ENCODE peak calls at places on chromosomes 6 and 20, in five cellular contexts. V, M, J, R and G are unnamed samples.

GRCh38 chr6:130613176-130613575 is 214.0 kb upstream of the SMLR1 start:
- DNase-seq in J (no peak), M (no peak), R (no peak), V (no peak), G (no peak)

GRCh38 chr6:113445201-113445600 is 411.9 kb upstream of the MARCKS start:
- DNase-seq in R (no peak), J (no peak), V (no peak), M (no peak), G (no peak)

GRCh38 chr20:49186535-49187329 is 1.4 kb downstream of the STAU1 start:
- DNase-seq in M (peak; percentile 75), J (peak; percentile 58), V (peak; percentile 75), R (peak; percentile 53), G (peak; percentile 65)

GRCh38 chr6:12456343-12456742 is 166.2 kb downstream of the EDN1 start:
- DNase-seq in R (no peak), V (no peak), J (no peak), M (no peak), G (no peak)

GRCh38 chr20:58150772-58151171 is 77.7 kb downstream of the ANKRD60 start:
- DNase-seq in M (no peak), J (peak; percentile 87), V (no peak), R (peak; percentile 48), G (no peak)

GRCh38 chr20:42111349-42111748 is 493.2 kb upstream of the CHD6 start:
- DNase-seq in V (no peak), R (no peak), J (no peak), M (no peak), G (no peak)

GRCh38 chr20:39751557-39752137 is 789.5 kb downstream of the DHX35 start:
- DNase-seq in J (no peak), R (no peak), M (no peak), V (peak; percentile 14), G (no peak)

GRCh38 chr6:12472601-12473038 is 182.5 kb downstream of the EDN1 start:
- DNase-seq in M (peak; percentile 94), R (no peak), J (no peak), V (no peak), G (no peak)

GRCh38 chr6:11329841-11330765 is 97.6 kb upstream of the NEDD9 start:
- DNase-seq in M (no peak), J (no peak), V (no peak), R (no peak), G (no peak)

GRCh38 chr6:41548098-41548840 is 2.1 kb downstream of the FOXP4 start:
- DNase-seq in R (peak; percentile 48), M (no peak), V (peak; percentile 73), J (peak; percentile 71), G (no peak)

GRCh38 chr6:169409742-169410312 is 156.2 kb upstream of the THBS2 start:
- DNase-seq in J (no peak), R (no peak), M (no peak), V (no peak), G (no peak)

GRCh38 chr20:34397096-34397495 is 34.0 kb downstream of the ITCH start:
- DNase-seq in J (no peak), M (no peak), R (no peak), V (no peak), G (no peak)

GRCh38 chr20:50517817-50518154 is 7.6 kb downstream of the PTPN1 start:
- DNase-seq in R (no peak), J (no peak), V (no peak), M (no peak), G (peak; percentile 27)

GRCh38 chr6:110520188-110520956 is 44.0 kb upstream of the SLC22A16 start:
- DNase-seq in J (no peak), R (no peak), M (no peak), V (no peak), G (no peak)

GRCh38 chr20:50624351-50625016 is 66.9 kb downstream of the RIPOR3 start:
- DNase-seq in V (no peak), M (no peak), R (no peak), J (no peak), G (no peak)

GRCh38 chr6:68211242-68211795 is 423.8 kb upstream of the ADGRB3 start:
- DNase-seq in R (no peak), J (no peak), M (no peak), V (no peak), G (no peak)

GRCh38 chr6:106693343-106693742 is 64.0 kb downstream of the QRSL1 start:
- DNase-seq in J (no peak), V (no peak), R (no peak), M (no peak), G (no peak)

GRCh38 chr20:11694467-11694866 is 223.2 kb upstream of the BTBD3 start:
- DNase-seq in M (no peak), J (no peak), R (no peak), V (no peak), G (no peak)

GRCh38 chr6:97842536-97842935 is 559.5 kb upstream of the MMS22L start:
- DNase-seq in M (no peak), R (no peak), J (no peak), V (no peak), G (no peak)

GRCh38 chr6:148497717-148498116 is 155.1 kb downstream of the SASH1 start:
- DNase-seq in V (no peak), R (no peak), M (no peak), J (no peak), G (no peak)

GRCh38 chr20:49396230-49396629 is 86.2 kb downstream of the KCNB1 start:
- DNase-seq in V (no peak), M (no peak), R (no peak), J (no peak), G (no peak)

GRCh38 chr6:57216235-57217101 is 5.6 kb downstream of the RAB23 start:
- DNase-seq in M (no peak), R (no peak), V (no peak), J (no peak), G (no peak)

GRCh38 chr6:20840675-20841074 is 306.4 kb downstream of the CDKAL1 start:
- DNase-seq in J (no peak), R (no peak), M (no peak), V (no peak), G (no peak)

GRCh38 chr6:159201336-159201735 is 32.1 kb downstream of the FNDC1 start:
- DNase-seq in R (no peak), V (no peak), M (no peak), J (no peak), G (no peak)

GRCh38 chr6:89690944-89691324 is 52.4 kb upstream of the LYRM2 start:
- DNase-seq in J (peak; percentile 72), V (no peak), R (no peak), M (no peak), G (no peak)

GRCh38 chr6:159819932-159820640 is 20.0 kb downstream of the PNLDC1 start:
- DNase-seq in M (no peak), R (no peak), V (peak; percentile 66), J (peak; percentile 69), G (peak; percentile 61)

GRCh38 chr6:7142228-7142801 is 34.6 kb downstream of the RREB1 start:
- DNase-seq in J (peak; percentile 54), R (no peak), V (no peak), M (no peak), G (no peak)

GRCh38 chr6:136752554-136752953 is 39.7 kb downstream of the MAP3K5 start:
- DNase-seq in J (peak; percentile 66), R (no peak), V (no peak), M (no peak), G (no peak)

GRCh38 chr20:46099491-46100287 is 9.9 kb upstream of the NCOA5 start:
- DNase-seq in M (no peak), R (no peak), J (peak; percentile 82), V (peak; percentile 47), G (no peak)
- TF ChIP-seq CTCF in M (peak; percentile 28), R (no peak), J (peak; percentile 63), V (peak; percentile 37), G (no peak)

DNA sequence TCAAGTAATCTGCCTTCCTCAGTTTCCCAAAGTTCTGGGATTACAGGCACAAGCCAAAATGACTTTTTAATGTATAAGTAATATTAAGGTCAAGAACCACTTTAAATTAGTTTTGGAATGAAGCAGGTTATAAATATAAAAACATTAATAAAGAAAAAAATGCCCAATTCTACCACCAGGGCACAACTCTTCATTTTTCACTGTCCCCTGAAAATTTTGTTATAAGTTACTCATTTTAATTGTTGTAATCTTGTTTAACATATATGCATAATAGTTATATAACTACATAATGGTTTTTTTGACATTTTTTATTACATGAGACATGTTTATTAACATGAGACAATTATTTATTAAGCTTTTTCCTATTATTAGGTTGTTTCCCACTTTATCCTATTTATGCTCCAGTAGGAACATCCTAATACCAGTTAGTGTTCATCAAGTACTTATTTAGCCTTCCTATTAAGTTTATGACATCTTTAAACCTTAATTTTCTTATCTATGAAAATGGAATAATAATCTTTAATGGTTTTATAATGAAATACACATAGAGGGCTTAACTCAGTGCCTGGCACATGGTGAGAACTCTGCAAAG is 182.1 kb upstream of the SCGN start:
- DNase-seq in J (no peak), R (no peak), V (no peak), M (no peak), G (no peak)
- TF ChIP-seq CTCF in J (peak; percentile 66), R (peak; percentile 80), V (no peak), M (no peak), G (peak; percentile 21)

GRCh38 chr20:64253443-64253842 is 2.1 kb upstream of the PCMTD2 start:
- DNase-seq in J (no peak), M (no peak), R (no peak), V (no peak), G (no peak)

GRCh38 chr20:64255361-64256281 is at the start of gene PCMTD2:
- DNase-seq in M (peak; percentile 89), R (peak; percentile 92), V (peak; percentile 99), J (peak; percentile 93), G (peak; percentile 95)

GRCh38 chr20:64254571-64255360 is 782 bp upstream of the PCMTD2 start:
- DNase-seq in R (no peak), J (no peak), M (no peak), V (no peak), G (no peak)

GRCh38 chr20:64253000-64253383 is 2.6 kb upstream of the PCMTD2 start:
- DNase-seq in J (no peak), R (no peak), V (no peak), M (no peak), G (no peak)

GRCh38 chr20:64254156-64254555 is 1.4 kb upstream of the PCMTD2 start:
- DNase-seq in J (no peak), V (no peak), M (no peak), R (no peak), G (no peak)
- TF ChIP-seq CTCF in J (no peak), V (no peak), M (no peak), R (no peak), G (no peak)

DNA sequence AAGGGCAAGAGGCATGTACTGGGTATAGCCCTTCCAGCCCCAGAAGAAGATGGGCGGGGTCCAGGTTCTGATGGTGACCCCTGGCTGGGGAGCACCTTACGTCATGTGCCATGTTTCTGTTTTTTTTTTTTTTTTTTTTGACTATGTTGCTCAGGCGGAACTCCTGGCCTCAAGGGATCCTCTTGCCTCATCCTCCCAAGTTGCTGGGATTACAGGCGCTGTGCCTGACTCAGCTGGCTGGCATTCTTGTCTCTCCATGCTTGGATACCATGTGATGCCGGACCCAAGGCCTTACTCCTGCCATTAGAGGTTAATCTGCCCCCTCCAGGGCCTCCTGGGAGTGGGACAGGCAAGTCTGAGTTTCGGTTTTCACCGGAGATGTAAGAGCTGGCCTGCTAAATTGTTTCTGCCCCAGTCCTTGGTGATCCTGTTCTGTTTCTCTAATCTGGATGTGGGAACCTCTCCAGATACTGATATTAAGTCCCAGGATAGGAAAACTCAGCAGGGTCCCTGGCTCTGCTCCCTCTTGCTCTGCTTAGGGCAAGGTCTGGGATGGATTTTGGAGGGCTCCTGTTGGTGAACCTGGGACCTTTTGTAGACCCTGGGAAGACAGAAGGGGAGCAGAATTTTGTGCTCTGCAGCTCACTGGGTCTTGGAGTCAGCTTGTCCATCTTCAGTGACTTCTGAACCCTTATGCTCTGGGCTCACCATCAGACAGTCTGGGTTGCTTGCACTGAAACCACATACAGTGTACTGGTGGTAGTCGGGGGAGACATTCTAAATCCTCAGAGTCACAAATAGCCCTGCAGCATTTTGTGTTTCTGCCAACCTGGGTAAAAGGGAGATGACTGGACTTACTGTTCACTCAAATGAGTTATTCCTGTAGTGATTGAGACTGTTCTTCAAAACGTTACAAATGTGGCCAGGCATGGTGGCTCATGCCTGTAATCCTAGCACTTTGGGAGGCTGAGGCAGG is 45.1 kb downstream of the PTK7 start:
- DNase-seq in M (peak; percentile 94), V (no peak), R (no peak), J (peak; percentile 73), G (no peak)
- TF ChIP-seq CTCF in M (no peak), V (no peak), R (no peak), J (no peak), G (no peak)